ENCODE peak calls at places on chromosomes 13 and 19, in five cellular contexts. C is cardiac muscle cell, I is thoracic aorta, X is fibroblast of lung, N is Panc1. W is an unnamed sample.

GRCh38 chr13:32617112-32617511 is 30.9 kb downstream of the PDS5B start:
- DNase-seq in C (no peak), N (no peak), X (no peak), I (no peak), W (no peak)

GRCh38 chr13:111110054-111110453 is 5.1 kb upstream of the ARHGEF7 start:
- DNase-seq in C (no peak), I (no peak), X (no peak), N (no peak), W (no peak)

GRCh38 chr19:30552593-30552992 is 180.4 kb downstream of the ZNF536 start:
- DNase-seq in I (no peak), N (no peak), C (no peak), X (no peak), W (no peak)

GRCh38 chr13:92602560-92602959 is 624.0 kb upstream of the GPC6 start:
- DNase-seq in C (no peak), I (no peak), X (peak; percentile 75), N (no peak), W (no peak)

GRCh38 chr13:39935155-39935554 is 279.7 kb downstream of the COG6 start:
- DNase-seq in I (no peak), C (no peak), X (no peak), N (no peak), W (no peak)

GRCh38 chr13:24341439-24341838 is 32.1 kb downstream of the C1QTNF9 start:
- DNase-seq in N (no peak), C (no peak), X (no peak), I (no peak), W (no peak)

GRCh38 chr19:24078688-24079087 is 8.3 kb upstream of the ZNF254 start:
- DNase-seq in N (no peak), I (no peak), C (no peak), X (no peak), W (no peak)

GRCh38 chr13:41644742-41645141 is 187.4 kb downstream of the RGCC start:
- DNase-seq in X (no peak), I (no peak), N (no peak), C (no peak), W (no peak)

GRCh38 chr13:29260684-29261083 is 334.8 kb downstream of the SLC7A1 start:
- DNase-seq in I (no peak), N (no peak), C (peak; percentile 21), X (no peak), W (no peak)

DNA sequence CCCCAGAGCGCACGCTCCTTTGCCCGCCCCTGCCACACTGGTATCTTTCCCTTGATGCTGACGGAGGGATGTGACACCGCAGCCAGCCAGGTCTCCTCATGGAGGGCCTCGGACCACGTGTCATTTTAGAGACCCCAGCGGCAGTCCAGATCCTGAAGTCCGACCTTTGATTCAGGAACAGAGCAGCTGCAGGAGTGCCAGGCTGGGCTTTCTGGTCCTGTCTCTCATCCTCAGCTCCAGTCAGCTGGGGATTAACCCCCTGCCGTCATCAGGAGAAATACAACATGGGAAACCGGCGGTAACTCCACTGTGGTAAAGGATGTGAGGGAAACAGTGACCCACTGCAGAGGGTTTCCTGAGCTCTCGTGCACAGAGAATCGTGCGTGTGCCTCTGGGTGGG is 140.6 kb downstream of the SIPA1L3 start:
- DNase-seq in X (no peak), C (no peak), N (no peak), I (no peak), W (peak; percentile 57)
- TF ChIP-seq CTCF in X (no peak), C (no peak), N (no peak), I (no peak), W (no peak)

DNA sequence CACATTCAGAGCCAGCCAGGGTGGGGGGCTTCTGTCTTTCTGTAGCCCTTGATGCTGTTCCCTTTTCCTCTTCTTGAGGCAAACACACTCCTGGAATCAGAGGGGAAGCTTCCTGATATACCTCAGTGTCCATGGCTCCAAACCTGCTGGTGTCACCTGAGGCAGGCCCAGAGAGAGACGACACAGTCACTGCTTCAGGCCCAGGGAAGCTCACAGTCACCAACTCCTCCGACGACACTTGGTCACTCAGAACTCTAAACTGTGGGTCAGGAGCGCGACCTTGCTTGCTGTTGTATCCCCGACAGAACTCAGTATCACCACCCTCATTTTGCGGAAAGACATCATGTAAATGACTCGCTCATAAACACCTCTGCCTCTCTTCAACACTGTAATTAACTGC is 1.1 kb downstream of the ATP13A1 start:
- DNase-seq in X (no peak), N (no peak), I (no peak), C (no peak), W (peak; percentile 8)
- H3K4me3 ChIP-seq in X (peak overlapping the region; percentile 70), N (peak overlapping the region; percentile 74), I (peak overlapping the region; percentile 79), C (peak overlapping the region; percentile 96), W (peak overlapping the region; percentile 96)

GRCh38 chr19:17124025-17124424 is 48.4 kb downstream of the MYO9B start:
- DNase-seq in C (no peak), X (no peak), I (no peak), N (no peak), W (no peak)

GRCh38 chr19:17127671-17128070 is 52.1 kb downstream of the MYO9B start:
- DNase-seq in C (no peak), N (no peak), X (no peak), I (no peak), W (no peak)

GRCh38 chr19:17123041-17123440 is 47.5 kb downstream of the MYO9B start:
- DNase-seq in X (no peak), N (no peak), C (no peak), I (no peak), W (no peak)

GRCh38 chr19:17125728-17126677 is 50.4 kb downstream of the MYO9B start:
- DNase-seq in I (peak; percentile 41), N (no peak), X (peak; percentile 13), C (no peak), W (peak; percentile 92)

DNA sequence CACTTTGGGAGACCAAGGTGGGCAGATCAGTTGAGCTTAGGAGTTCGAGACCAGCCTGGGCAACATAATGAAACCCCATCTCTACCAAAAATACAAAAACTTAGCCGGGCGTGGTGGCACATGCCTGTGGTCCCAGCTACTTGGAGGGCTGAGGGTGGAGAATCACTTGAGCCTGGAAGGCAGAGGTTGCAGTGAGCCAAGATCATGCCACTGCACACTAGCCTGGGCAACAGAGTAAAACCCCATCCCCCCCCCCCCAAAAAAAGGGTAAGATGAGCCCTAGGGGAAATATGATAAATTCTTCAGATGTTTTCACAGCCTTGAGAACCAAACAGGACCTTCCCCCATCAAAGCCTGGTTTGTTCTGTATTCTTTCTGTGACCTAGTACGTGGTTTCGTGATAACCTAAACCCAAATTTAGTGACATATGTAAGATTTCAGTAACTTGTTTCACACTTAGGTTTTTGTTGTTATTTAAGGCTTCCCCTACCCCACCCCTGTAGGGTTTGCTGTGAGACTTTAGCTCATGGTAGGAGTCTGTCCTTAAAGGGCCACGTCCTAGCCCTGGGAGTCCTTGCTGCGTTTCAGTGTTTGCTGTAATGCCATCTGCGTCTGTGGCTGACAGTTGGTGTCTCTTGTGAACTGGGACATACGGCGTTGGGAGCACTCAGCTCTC is 49.6 kb downstream of the MYO9B start:
- DNase-seq in I (no peak), X (peak; percentile 43), N (no peak), C (no peak), W (no peak)
- H3K4me1 ChIP-seq in I (peaks cover 34% of the 10 kb centered on the region), X (peaks cover 8% of the 10 kb centered on the region), N (peaks cover 6% of the 10 kb centered on the region), C (peaks cover 8% of the 10 kb centered on the region), W (peaks cover 5% of the 10 kb centered on the region)

GRCh38 chr13:71320452-71320851 is 546.6 kb downstream of the DACH1 start:
- DNase-seq in C (peak; percentile 18), X (no peak), I (no peak), N (no peak), W (no peak)
- TF ChIP-seq CTCF in C (peak; percentile 56), X (peak; percentile 57), I (no peak), N (peak; percentile 45), W (no peak)

DNA sequence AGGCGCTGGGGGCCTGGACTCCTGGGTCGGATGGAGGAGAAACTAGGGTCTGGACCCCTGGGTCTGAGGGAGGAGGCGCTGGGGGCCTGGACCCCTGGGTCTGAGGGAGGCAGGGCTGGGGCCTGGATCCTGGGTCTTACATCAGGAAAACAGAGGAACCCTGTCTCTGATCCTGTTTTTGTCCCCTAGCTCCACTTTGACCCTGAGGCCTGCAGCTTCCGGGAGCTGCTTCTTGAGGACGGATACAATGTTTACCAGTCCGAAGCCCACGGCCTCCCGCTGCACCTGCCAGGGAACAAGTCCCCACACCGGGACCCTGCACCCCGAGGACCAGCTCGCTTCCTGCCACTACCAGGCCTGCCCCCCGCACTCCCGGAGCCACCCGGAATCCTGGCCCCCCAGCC is 2.4 kb downstream of the FGF21 start:
- DNase-seq in I (no peak), C (no peak), X (no peak), N (no peak), W (no peak)
- H3K4me3 ChIP-seq in I (no peak overlapping the region), C (no peak overlapping the region), X (no peak overlapping the region), N (no peak overlapping the region), W (no peak overlapping the region)

DNA sequence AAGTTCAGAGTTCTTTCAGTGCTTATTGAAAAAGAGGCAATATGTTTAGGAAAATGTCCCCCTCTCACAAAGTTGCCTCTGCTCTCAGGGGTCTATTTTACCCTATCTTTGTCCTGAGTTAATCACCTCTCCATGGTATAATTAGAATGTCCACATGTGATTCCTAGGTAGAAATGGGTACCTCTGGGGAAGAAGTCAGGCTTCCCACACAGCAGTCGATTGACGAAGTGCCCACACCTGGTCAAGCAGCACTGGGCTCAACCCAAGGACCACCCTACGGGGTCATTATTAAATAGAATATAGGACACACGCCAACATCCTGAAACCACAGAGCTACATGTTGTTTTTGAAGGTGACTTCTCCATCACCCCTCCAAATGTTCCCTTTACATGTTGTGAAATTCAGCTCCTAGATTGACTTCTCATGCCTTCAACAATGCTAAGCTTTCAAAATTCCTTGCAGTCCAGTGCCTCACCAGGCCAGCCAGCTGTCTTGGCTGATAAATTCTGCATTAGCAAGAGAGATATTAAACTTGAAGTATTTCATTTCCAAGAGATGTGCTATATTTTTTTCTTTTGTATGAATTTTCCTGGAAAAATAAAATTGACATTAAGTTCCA is 43.6 kb upstream of the FAM124A start:
- DNase-seq in N (no peak), X (no peak), C (no peak), I (no peak), W (no peak)
- H3K4me1 ChIP-seq in N (no peaks in the 10 kb centered on the region), X (no peaks in the 10 kb centered on the region), C (no peaks in the 10 kb centered on the region), I (no peaks in the 10 kb centered on the region), W (no peaks in the 10 kb centered on the region)

GRCh38 chr19:48637948-48638830 is 1.0 kb upstream of the DBP start:
- DNase-seq in N (peak; percentile 48), X (peak; percentile 96), C (peak; percentile 95), I (no peak), W (peak; percentile 85)
- TF ChIP-seq CTCF in N (no peak), X (no peak), C (peak; percentile 17), I (no peak), W (no peak)

DNA sequence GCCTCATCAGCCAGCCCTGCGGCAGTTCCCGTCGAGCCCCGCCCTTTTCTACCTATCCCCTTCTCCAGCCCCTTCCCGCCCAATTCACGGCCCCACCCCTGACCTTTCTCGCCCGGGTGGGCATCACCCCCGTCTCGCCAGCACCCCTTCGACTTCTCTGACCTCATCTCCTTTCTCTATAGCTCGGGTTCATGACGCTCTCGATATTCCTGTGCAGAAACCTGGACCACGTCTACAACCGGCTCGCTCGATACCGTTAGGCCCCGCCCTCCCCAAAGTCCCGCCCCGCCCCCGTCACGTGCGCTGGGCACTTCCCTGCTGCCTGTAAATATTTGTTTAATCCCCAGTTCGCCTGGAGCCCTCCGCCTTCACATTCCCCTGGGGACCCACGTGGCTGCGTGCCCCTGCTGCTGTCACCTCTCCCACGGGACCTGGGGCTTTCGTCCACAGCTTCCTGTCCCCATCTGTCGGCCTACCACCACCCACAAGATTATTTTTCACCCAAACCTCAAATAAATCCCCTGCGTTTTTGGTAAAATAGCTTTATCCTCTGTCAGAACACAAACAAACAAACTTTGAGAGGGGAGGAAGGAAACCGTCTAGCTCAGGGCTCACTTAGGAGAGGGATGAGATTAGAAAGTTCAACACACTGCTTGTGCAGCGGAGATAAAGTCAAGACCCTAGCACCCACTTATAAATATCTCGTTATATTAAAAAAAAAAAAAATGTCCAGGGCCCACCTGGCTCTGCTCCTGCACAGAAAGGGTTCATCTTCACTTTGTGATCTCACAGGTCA is 5.1 kb downstream of the CD37 start:
- DNase-seq in I (peak; percentile 36), C (peak; percentile 28), X (no peak), N (no peak), W (peak; percentile 61)
- H3K4me3 ChIP-seq in I (peak overlapping the region; percentile 70), C (no peak overlapping the region), X (no peak overlapping the region), N (peak overlapping the region; percentile 64), W (peak overlapping the region; percentile 21)